ENCODE peak calls at places on chromosomes 3 and 15, in five cellular contexts. A is activated naive CD4-positive, alpha-beta T cell treated with anti-CD3 and anti-CD28 coated beads, Interleukin-2, amount 10 ng/mL, durations not matched to agents 7 days and 5 days; H is chondrocyte; G is activated CD4-positive, alpha-beta T cell treated with anti-CD3 and anti-CD28 coated beads for 4 hours; L is colonic mucosa. X is an unnamed sample.

GRCh38 chr3:42640771-42641370 is 12.6 kb upstream of the ZBTB47 start:
- DNase-seq in L (no peak), A (peak; percentile 19), G (no peak), H (no peak), X (no peak)

GRCh38 chr3:110711851-110712396 is 359.7 kb upstream of the NECTIN3 start:
- DNase-seq in H (no peak), L (no peak), A (no peak), G (no peak), X (no peak)

GRCh38 chr15:67808821-67809220 is 16.5 kb upstream of the SKOR1 start:
- DNase-seq in G (no peak), H (no peak), A (no peak), L (no peak), X (no peak)

GRCh38 chr3:86990734-86991481 is at the start of gene VGLL3:
- DNase-seq in A (no peak), H (peak; percentile 98), G (no peak), L (peak; percentile 55), X (no peak)

GRCh38 chr15:96392380-96393208 is 62.1 kb downstream of the NR2F2 start:
- DNase-seq in L (no peak), G (no peak), A (no peak), H (no peak), X (no peak)

GRCh38 chr3:62300617-62301016 is 72.7 kb downstream of the FEZF2 start:
- DNase-seq in G (no peak), H (no peak), L (no peak), A (no peak), X (no peak)

GRCh38 chr15:98906712-98907083 is 100.9 kb downstream of the PGPEP1L start:
- DNase-seq in H (no peak), A (no peak), G (no peak), L (no peak), X (no peak)

GRCh38 chr3:187042874-187043458 is 96.3 kb downstream of the RPL39L start:
- DNase-seq in L (no peak), A (no peak), H (no peak), G (no peak), X (no peak)

GRCh38 chr3:142779591-142779990 is 55.8 kb downstream of the TRPC1 start:
- DNase-seq in G (no peak), H (no peak), A (no peak), L (no peak), X (no peak)

GRCh38 chr3:56154297-56154696 is 314.0 kb downstream of the ERC2 start:
- DNase-seq in A (no peak), G (no peak), L (no peak), H (no peak), X (no peak)

GRCh38 chr3:157135671-157136396 is 24.1 kb downstream of the CCNL1 start:
- DNase-seq in A (no peak), G (no peak), L (no peak), H (no peak), X (no peak)

GRCh38 chr3:12158387-12159226 is at the start of gene TIMP4:
- DNase-seq in H (peak; percentile 94), L (peak; percentile 75), A (no peak), G (no peak), X (no peak)